ENCODE peak calls at places on chromosome 21, in four cellular contexts. T, P, Z and E are unnamed samples.

GRCh38 chr21:28768753-28769152 is 223.9 kb downstream of the LTN1 start:
- DNase-seq in T (no peak), P (no peak), Z (no peak), E (no peak)

GRCh38 chr21:36092676-36093075 is 22.9 kb downstream of the CBR1 start:
- DNase-seq in T (no peak), P (no peak), Z (no peak), E (no peak)

GRCh38 chr21:32307706-32308105 is 9.1 kb downstream of the MRAP start:
- DNase-seq in T (no peak), P (peak), Z (no peak), E (no peak)

GRCh38 chr21:16250282-16250681 is 520.5 kb downstream of the USP25 start:
- DNase-seq in T (no peak), P (no peak), Z (no peak), E (no peak)

GRCh38 chr21:14376854-14377253 is 6.1 kb downstream of the HSPA13 start:
- DNase-seq in T (no peak), P (no peak), Z (no peak), E (no peak)

GRCh38 chr21:31901342-31901741 is 28.5 kb downstream of the HUNK start:
- DNase-seq in T (no peak), P (no peak), Z (peak), E (no peak)

GRCh38 chr21:18545908-18546307 is 142.3 kb upstream of the TMPRSS15 start:
- DNase-seq in T (no peak), P (peak), Z (no peak), E (no peak)

GRCh38 chr21:32192291-32192690 is 86.6 kb downstream of the MIS18A start:
- DNase-seq in T (no peak), P (no peak), Z (no peak), E (no peak)

GRCh38 chr21:33884361-33885157 is 31.0 kb downstream of the ATP5PO start:
- DNase-seq in T (no peak), P (no peak), Z (no peak), E (peak)

GRCh38 chr21:16533692-16534407 is 804.1 kb downstream of the USP25 start:
- DNase-seq in T (no peak), P (no peak), Z (no peak), E (no peak)

GRCh38 chr21:30882907-30883597 is 1.7 kb upstream of the KRTAP11-1 start:
- DNase-seq in T (no peak), P (no peak), Z (no peak), E (no peak)

GRCh38 chr21:30234643-30235042 is 18.7 kb upstream of the CLDN8 start:
- DNase-seq in T (no peak), P (peak), Z (no peak), E (no peak)

GRCh38 chr21:15242906-15243305 is 178.1 kb upstream of the NRIP1 start:
- DNase-seq in T (no peak), P (no peak), Z (no peak), E (no peak)

GRCh38 chr21:33552093-33552998 is 9.5 kb downstream of the SON start:
- DNase-seq in T (no peak), P (no peak), Z (no peak), E (no peak)

GRCh38 chr21:16072692-16073091 is 342.9 kb downstream of the USP25 start:
- DNase-seq in T (no peak), P (peak), Z (no peak), E (peak)

GRCh38 chr21:38848187-38848609 is 42.5 kb downstream of the ETS2 start:
- DNase-seq in T (no peak), P (no peak), Z (no peak), E (no peak)

GRCh38 chr21:28371713-28372112 is 621.0 kb downstream of the LTN1 start:
- DNase-seq in T (no peak), P (no peak), Z (no peak), E (no peak)

GRCh38 chr21:15260604-15261003 is 195.8 kb upstream of the NRIP1 start:
- DNase-seq in T (no peak), P (no peak), Z (no peak), E (no peak)

GRCh38 chr21:31310750-31311149 is 33.3 kb downstream of the TIAM1 start:
- DNase-seq in T (no peak), P (no peak), Z (no peak), E (no peak)

GRCh38 chr21:29078884-29079765 is 5.7 kb upstream of the CCT8 start:
- DNase-seq in T (peak), P (no peak), Z (no peak), E (no peak)

GRCh38 chr21:41371698-41372030 is 9.8 kb downstream of the MX2 start:
- DNase-seq in T (no peak), P (no peak), Z (no peak), E (no peak)
- H3K4me3 ChIP-seq in T (no peak), P (no peak), Z (no peak), E (no peak)

GRCh38 chr21:23452384-23453083 is 2154.7 kb downstream of the MRPL39 start:
- DNase-seq in T (no peak), P (no peak), Z (peak), E (no peak)
- TF ChIP-seq CTCF in T (no peak), P (no peak), Z (no peak), E (no peak)

DNA sequence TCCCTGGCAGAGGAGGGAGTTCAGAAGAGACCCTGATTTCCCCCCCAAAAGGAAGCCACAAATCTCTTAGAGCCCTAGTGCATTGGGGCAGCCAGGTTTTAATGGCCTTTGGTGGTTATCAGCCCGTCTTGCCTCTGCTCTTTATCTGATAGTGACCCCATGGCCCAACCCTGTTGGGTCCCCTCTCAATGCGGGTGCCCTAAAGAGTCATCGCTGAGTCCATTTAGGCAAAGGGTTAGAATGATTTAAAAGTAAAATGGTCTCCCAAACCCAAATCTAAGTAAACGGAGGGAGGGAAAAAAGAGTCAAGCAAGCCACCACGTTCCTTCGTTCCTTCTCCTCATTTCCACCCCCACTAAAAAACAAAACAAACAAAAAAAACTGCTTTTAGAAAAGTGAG is 164.0 kb downstream of the RUNX1 start:
- DNase-seq in T (no peak), P (no peak), Z (no peak), E (no peak)
- H3K4me3 ChIP-seq in T (no peak), P (peak), Z (peak), E (peak)

GRCh38 chr21:44487831-44488230 is 32.5 kb downstream of the LRRC3 start:
- DNase-seq in T (no peak), P (peak), Z (no peak), E (no peak)
- TF ChIP-seq CTCF in T (peak), P (peak), Z (no peak), E (peak)

DNA sequence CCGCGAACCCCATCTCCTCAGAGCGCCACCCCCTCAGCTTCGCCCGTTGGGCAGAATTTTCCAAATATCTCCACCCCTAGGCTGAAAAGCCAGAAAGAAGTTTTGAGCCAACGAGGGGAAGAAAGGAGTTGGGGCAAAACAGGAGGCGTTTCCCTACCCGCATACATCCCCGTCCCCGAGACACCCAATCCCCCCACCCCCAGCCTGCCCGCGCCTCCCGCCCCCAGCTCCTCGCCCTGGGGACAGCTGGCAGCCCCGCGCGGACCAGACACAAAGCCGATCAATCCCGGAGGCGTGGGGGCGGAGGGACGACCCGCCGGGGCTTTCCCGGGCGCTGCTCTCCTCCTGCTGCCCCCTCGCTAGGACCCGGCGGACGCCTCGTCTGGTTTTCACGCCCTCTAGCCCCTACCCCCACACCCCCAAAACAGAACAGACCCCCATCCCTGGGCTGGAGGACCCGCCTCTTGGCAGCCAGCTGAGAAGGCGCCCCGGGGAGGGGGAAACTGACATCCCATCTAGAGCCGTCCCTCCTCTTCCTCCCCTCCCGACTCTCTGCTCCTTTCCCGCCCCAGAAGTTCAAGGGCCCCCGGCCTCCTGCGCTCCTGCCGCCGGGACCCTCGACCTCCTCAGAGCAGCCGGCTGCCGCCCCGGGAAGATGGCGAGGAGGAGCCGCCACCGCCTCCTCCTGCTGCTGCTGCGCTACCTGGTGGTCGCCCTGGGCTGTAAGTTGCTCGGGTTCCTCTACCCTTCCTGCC is at the start of gene JAM2:
- DNase-seq in T (peak), P (no peak), Z (no peak), E (no peak)
- H3K4me3 ChIP-seq in T (peak), P (peak), Z (peak), E (peak)

GRCh38 chr21:45695086-45695485 is 51.6 kb downstream of the PCBP3 start:
- DNase-seq in T (no peak), P (no peak), Z (no peak), E (no peak)
- TF ChIP-seq CTCF in T (no peak), P (peak), Z (no peak), E (no peak)

GRCh38 chr21:37385179-37385765 is 18.7 kb downstream of the DYRK1A start:
- DNase-seq in T (no peak), P (no peak), Z (no peak), E (no peak)

GRCh38 chr21:37393786-37394185 is 27.2 kb downstream of the DYRK1A start:
- DNase-seq in T (no peak), P (no peak), Z (no peak), E (no peak)

GRCh38 chr21:37386151-37386550 is 19.6 kb downstream of the DYRK1A start:
- DNase-seq in T (no peak), P (no peak), Z (no peak), E (no peak)

GRCh38 chr21:37393030-37393429 is 26.5 kb downstream of the DYRK1A start:
- DNase-seq in T (no peak), P (no peak), Z (no peak), E (no peak)

GRCh38 chr21:37389456-37389855 is 22.9 kb downstream of the DYRK1A start:
- DNase-seq in T (no peak), P (no peak), Z (no peak), E (no peak)
- H3K4me3 ChIP-seq in T (no peak), P (no peak), Z (no peak), E (no peak)